ENCODE peak calls at places on chromosomes 16 and 17, in nine cellular contexts. M, J, H, Y, I, E, Z, X and Q are unnamed samples.
A peak's percentile ranks its signal among the peaks of the same experiment; 100 is the strongest.

GRCh38 chr17:43834106-43834505 is 1.2 kb upstream of the MPP3 start:
- DNase-seq in M (peak; percentile 9), J (no peak), H (no peak), Y (peak; percentile 54), I (no peak), E (peak; percentile 26), Z (no peak), X (no peak), Q (no peak)

GRCh38 chr17:73354423-73355284 is 42.9 kb upstream of the CDC42EP4 start:
- DNase-seq in M (no peak), J (no peak), H (no peak), Y (no peak), I (no peak), E (no peak), Z (no peak), X (no peak), Q (no peak)

GRCh38 chr17:49787932-49788442 is 494 bp upstream of the KAT7 start:
- DNase-seq in M (no peak), J (no peak), H (no peak), Y (peak; percentile 28), I (no peak), E (no peak), Z (no peak), X (peak; percentile 25), Q (peak; percentile 29)

GRCh38 chr16:51166116-51166515 is 15.0 kb upstream of the SALL1 start:
- DNase-seq in M (no peak), J (no peak), H (no peak), Y (no peak), I (no peak), E (no peak), Z (no peak), X (no peak), Q (no peak)

GRCh38 chr17:79843917-79844815 is 4.9 kb upstream of the CBX4 start:
- DNase-seq in M (no peak), J (no peak), H (no peak), Y (peak; percentile 50), I (peak; percentile 58), E (peak; percentile 65), Z (no peak), X (peak; percentile 65), Q (no peak)

GRCh38 chr16:30541502-30542329 is 7.1 kb upstream of the ZNF747 start:
- DNase-seq in M (peak; percentile 54), J (no peak), H (no peak), Y (no peak), I (no peak), E (peak; percentile 56), Z (no peak), X (peak; percentile 65), Q (no peak)

GRCh38 chr17:75400326-75400939 is 5.0 kb downstream of the GRB2 start:
- DNase-seq in M (peak; percentile 32), J (no peak), H (no peak), Y (no peak), I (no peak), E (no peak), Z (no peak), X (no peak), Q (no peak)

GRCh38 chr17:74870512-74870911 is 2.3 kb downstream of the FDXR start:
- DNase-seq in M (no peak), J (no peak), H (no peak), Y (no peak), I (no peak), E (peak; percentile 89), Z (no peak), X (no peak), Q (no peak)

GRCh38 chr16:81551141-81551808 is 106.7 kb downstream of the CMIP start:
- DNase-seq in M (peak; percentile 36), J (no peak), H (no peak), Y (no peak), I (peak; percentile 73), E (peak; percentile 74), Z (no peak), X (no peak), Q (no peak)

GRCh38 chr17:28008526-28008925 is 34.0 kb upstream of the NLK start:
- DNase-seq in M (peak; percentile 81), J (no peak), H (peak; percentile 6), Y (no peak), I (no peak), E (peak; percentile 51), Z (no peak), X (peak; percentile 58), Q (no peak)

GRCh38 chr17:79147791-79148506 is 73.3 kb downstream of the ENGASE start:
- DNase-seq in M (no peak), J (no peak), H (no peak), Y (no peak), I (no peak), E (no peak), Z (no peak), X (no peak), Q (no peak)

GRCh38 chr16:15979801-15980200 is 30.4 kb downstream of the ABCC1 start:
- DNase-seq in M (no peak), J (no peak), H (no peak), Y (no peak), I (no peak), E (no peak), Z (no peak), X (no peak), Q (no peak)

GRCh38 chr16:78882751-78883150 is 717.8 kb downstream of the MAF start:
- DNase-seq in M (no peak), J (no peak), H (no peak), Y (no peak), I (no peak), E (no peak), Z (no peak), X (no peak), Q (no peak)

GRCh38 chr17:7886227-7887037 is 2.2 kb upstream of the CHD3 start:
- DNase-seq in M (no peak), J (peak; percentile 28), H (peak; percentile 47), Y (peak; percentile 64), I (peak; percentile 54), E (peak; percentile 39), Z (no peak), X (peak; percentile 55), Q (no peak)

GRCh38 chr17:73363788-73364522 is 52.2 kb upstream of the CDC42EP4 start:
- DNase-seq in M (no peak), J (no peak), H (no peak), Y (no peak), I (no peak), E (no peak), Z (no peak), X (no peak), Q (no peak)

GRCh38 chr16:88691924-88692560 is 5.7 kb upstream of the SNAI3 start:
- DNase-seq in M (no peak), J (no peak), H (no peak), Y (no peak), I (no peak), E (no peak), Z (no peak), X (peak; percentile 61), Q (no peak)

GRCh38 chr17:83196973-83197880 is 117.8 kb downstream of the METRNL start:
- DNase-seq in M (no peak), J (no peak), H (no peak), Y (no peak), I (no peak), E (no peak), Z (no peak), X (peak; percentile 4), Q (peak; percentile 47)

GRCh38 chr16:68892214-68892613 is 48.9 kb downstream of the TANGO6 start:
- DNase-seq in M (no peak), J (no peak), H (no peak), Y (no peak), I (no peak), E (no peak), Z (no peak), X (no peak), Q (no peak)

GRCh38 chr17:73291260-73291801 is 20.5 kb downstream of the CDC42EP4 start:
- DNase-seq in M (peak; percentile 88), J (no peak), H (no peak), Y (no peak), I (peak; percentile 68), E (peak; percentile 98), Z (no peak), X (peak; percentile 58), Q (no peak)

GRCh38 chr17:13721705-13722104 is 120.0 kb upstream of the HS3ST3A1 start:
- DNase-seq in M (no peak), J (no peak), H (no peak), Y (no peak), I (no peak), E (no peak), Z (no peak), X (no peak), Q (no peak)

GRCh38 chr17:17141860-17142552 is 64.1 kb downstream of the PLD6 start:
- DNase-seq in M (no peak), J (peak; percentile 40), H (peak; percentile 48), Y (peak; percentile 54), I (peak; percentile 67), E (peak; percentile 23), Z (peak; percentile 15), X (no peak), Q (no peak)

GRCh38 chr16:67833035-67833417 is 9.1 kb upstream of the THAP11 start:
- DNase-seq in M (no peak), J (no peak), H (no peak), Y (no peak), I (no peak), E (peak; percentile 84), Z (no peak), X (no peak), Q (no peak)

GRCh38 chr16:84411768-84412167 is 43.4 kb downstream of the ATP2C2 start:
- DNase-seq in M (no peak), J (no peak), H (no peak), Y (no peak), I (no peak), E (no peak), Z (no peak), X (no peak), Q (no peak)

GRCh38 chr17:75504347-75505151 is 10.8 kb downstream of the CASKIN2 start:
- DNase-seq in M (no peak), J (peak; percentile 13), H (peak; percentile 70), Y (no peak), I (peak; percentile 88), E (no peak), Z (no peak), X (peak; percentile 57), Q (no peak)

GRCh38 chr16:54846761-54847160 is 83.9 kb upstream of the IRX5 start:
- DNase-seq in M (peak; percentile 7), J (no peak), H (no peak), Y (peak; percentile 44), I (no peak), E (no peak), Z (no peak), X (no peak), Q (no peak)

GRCh38 chr17:7438050-7438614 is 1.2 kb upstream of the FGF11 start:
- DNase-seq in M (no peak), J (peak; percentile 34), H (peak; percentile 29), Y (no peak), I (no peak), E (peak; percentile 44), Z (no peak), X (peak; percentile 66), Q (peak; percentile 73)

GRCh38 chr16:26665166-26665939 is 401.4 kb upstream of the C16orf82 start:
- DNase-seq in M (no peak), J (no peak), H (no peak), Y (peak; percentile 99), I (no peak), E (no peak), Z (no peak), X (no peak), Q (no peak)

GRCh38 chr17:15883617-15884111 is 61.3 kb upstream of the ADORA2B start:
- DNase-seq in M (peak; percentile 64), J (no peak), H (no peak), Y (no peak), I (no peak), E (peak; percentile 85), Z (no peak), X (no peak), Q (no peak)

GRCh38 chr16:21952040-21952792 is 945 bp upstream of the UQCRC2 start:
- DNase-seq in M (peak; percentile 60), J (peak; percentile 65), H (peak; percentile 83), Y (peak; percentile 59), I (peak; percentile 51), E (peak; percentile 71), Z (peak; percentile 36), X (peak; percentile 93), Q (peak; percentile 58)

GRCh38 chr16:50247906-50248608 is 18.3 kb upstream of the ADCY7 start:
- DNase-seq in M (no peak), J (no peak), H (no peak), Y (no peak), I (no peak), E (no peak), Z (no peak), X (peak; percentile 13), Q (no peak)

GRCh38 chr17:78979780-78980623 is at the start of gene LGALS3BP:
- DNase-seq in M (peak; percentile 79), J (no peak), H (no peak), Y (peak; percentile 97), I (peak; percentile 51), E (peak; percentile 88), Z (peak; percentile 31), X (peak; percentile 78), Q (peak; percentile 57)